ENCODE peak calls at places on chromosomes 11 and 22, in eight cellular contexts. V is NCI-H1417, J is LoVo, K is aorta, Y is cortex of kidney, T is EL, F is ovary, B is NCI-H2171 treated with DMSO at 0.1 percent for 48 hours. P is an unnamed sample.

GRCh38 chr11:124638500-124638899 is 15.8 kb downstream of the TBRG1 start:
- DNase-seq in B (no peak), J (no peak), T (no peak), F (no peak), V (no peak), K (no peak), Y (no peak), P (no peak)

GRCh38 chr22:46737976-46738641 is at the start of gene CERK:
- DNase-seq in J (peak), F (peak), K (peak), V (peak), T (peak), Y (no peak), B (peak), P (no peak)

GRCh38 chr11:116499396-116500001 is 273.3 kb downstream of the BUD13 start:
- DNase-seq in Y (no peak), B (peak), F (peak), K (peak), V (peak), T (peak), J (peak), P (no peak)

GRCh38 chr11:1557904-1558831 is 13.9 kb downstream of the DUSP8 start:
- DNase-seq in Y (no peak), B (no peak), T (peak), V (no peak), J (peak), F (peak), K (peak), P (no peak)

GRCh38 chr11:12792018-12792417 is 117.8 kb downstream of the TEAD1 start:
- DNase-seq in T (no peak), B (no peak), K (no peak), V (no peak), F (no peak), Y (no peak), J (no peak), P (no peak)

GRCh38 chr11:128621491-128622136 is 34.3 kb upstream of the ETS1 start:
- DNase-seq in F (no peak), T (peak), B (no peak), V (no peak), J (no peak), K (no peak), Y (no peak), P (no peak)

GRCh38 chr11:65279713-65280459 is 18.1 kb downstream of the POLA2 start:
- DNase-seq in F (peak), Y (no peak), K (peak), T (peak), J (no peak), V (no peak), B (no peak), P (no peak)

GRCh38 chr22:39136317-39136716 is 16.2 kb downstream of the CBX7 start:
- DNase-seq in J (no peak), T (no peak), K (no peak), Y (no peak), V (no peak), B (no peak), F (no peak), P (no peak)

GRCh38 chr22:44088976-44089570 is 65.0 kb downstream of the PARVB start:
- DNase-seq in J (no peak), K (no peak), F (no peak), V (no peak), B (no peak), T (peak), Y (no peak), P (peak)